ENCODE peak calls at places on chromosome 11, in six cellular contexts. R is cardiac muscle cell, W is GM06990, K is Caco-2, V is B cell, Y is fibroblast of mammary gland. L is an unnamed sample.

GRCh38 chr11:66289548-66290331 is 797 bp upstream of the YIF1A start:
- DNase-seq in R (no peak), W (no peak), K (peak), V (peak), Y (no peak), L (peak)

GRCh38 chr11:21896216-21896615 is 296.7 kb upstream of the ANO5 start:
- DNase-seq in R (no peak), W (no peak), K (no peak), V (no peak), Y (no peak), L (no peak)

GRCh38 chr11:1777737-1778136 is 14.0 kb upstream of the CTSD start:
- DNase-seq in R (no peak), W (no peak), K (no peak), V (no peak), Y (no peak), L (no peak)

GRCh38 chr11:22089609-22090008 is 103.3 kb upstream of the ANO5 start:
- DNase-seq in R (no peak), W (no peak), K (no peak), V (no peak), Y (no peak), L (no peak)

GRCh38 chr11:65928667-65929066 is 9.4 kb downstream of the DRAP1 start:
- DNase-seq in R (no peak), W (no peak), K (no peak), V (no peak), Y (no peak), L (no peak)

GRCh38 chr11:131537196-131537595 is 166.8 kb downstream of the NTM start:
- DNase-seq in R (no peak), W (no peak), K (no peak), V (no peak), Y (no peak), L (no peak)

GRCh38 chr11:23755076-23755475 is 741.8 kb upstream of the LUZP2 start:
- DNase-seq in R (no peak), W (no peak), K (no peak), V (no peak), Y (peak), L (no peak)

GRCh38 chr11:79043726-79044125 is 397.1 kb downstream of the TENM4 start:
- DNase-seq in R (no peak), W (no peak), K (no peak), V (no peak), Y (no peak), L (no peak)

GRCh38 chr11:367956-368413 is 1.3 kb upstream of the B4GALNT4 start:
- DNase-seq in R (no peak), W (no peak), K (no peak), V (peak), Y (no peak), L (no peak)

GRCh38 chr11:98036810-98037209 is 983.9 kb upstream of the CNTN5 start:
- DNase-seq in R (peak), W (no peak), K (no peak), V (no peak), Y (no peak), L (no peak)

GRCh38 chr11:38814670-38815069 is 2216.6 kb upstream of the RAG2 start:
- DNase-seq in R (peak), W (no peak), K (no peak), V (no peak), Y (no peak), L (no peak)

GRCh38 chr11:69427337-69427736 is 54.1 kb upstream of the LINC01488 start:
- DNase-seq in R (no peak), W (no peak), K (peak), V (no peak), Y (no peak), L (no peak)

GRCh38 chr11:93034031-93034430 is 64.6 kb downstream of the MTNR1B start:
- DNase-seq in R (peak), W (no peak), K (no peak), V (no peak), Y (peak), L (no peak)

GRCh38 chr11:76578655-76579046 is 91.9 kb downstream of the LRRC32 start:
- DNase-seq in R (no peak), W (no peak), K (no peak), V (no peak), Y (peak), L (no peak)

GRCh38 chr11:61855939-61856730 is 28.0 kb downstream of the FADS2 start:
- DNase-seq in R (no peak), W (no peak), K (no peak), V (no peak), Y (peak), L (no peak)

GRCh38 chr11:2585566-2586090 is 114.2 kb downstream of the KCNQ1OT1 start:
- DNase-seq in R (no peak), W (no peak), K (no peak), V (no peak), Y (no peak), L (no peak)

GRCh38 chr11:36253238-36253637 is 36.0 kb downstream of the COMMD9 start:
- DNase-seq in R (no peak), W (no peak), K (no peak), V (no peak), Y (no peak), L (no peak)

GRCh38 chr11:133064152-133064877 is 468.0 kb downstream of the OPCML start:
- DNase-seq in R (peak), W (no peak), K (peak), V (no peak), Y (peak), L (peak)

GRCh38 chr11:29214833-29215232 is 802.0 kb downstream of the KCNA4 start:
- DNase-seq in R (peak), W (no peak), K (no peak), V (no peak), Y (peak), L (no peak)

GRCh38 chr11:1933416-1934325 is 13.5 kb upstream of the MRPL23 start:
- DNase-seq in R (no peak), W (no peak), K (no peak), V (no peak), Y (no peak), L (no peak)

GRCh38 chr11:126843096-126843495 is 157.5 kb downstream of the KIRREL3 start:
- DNase-seq in R (no peak), W (no peak), K (no peak), V (no peak), Y (no peak), L (no peak)

GRCh38 chr11:44928807-44929206 is 21.9 kb downstream of the TP53I11 start:
- DNase-seq in R (no peak), W (no peak), K (peak), V (no peak), Y (no peak), L (no peak)

GRCh38 chr11:29963796-29964195 is 53.0 kb downstream of the KCNA4 start:
- DNase-seq in R (no peak), W (no peak), K (no peak), V (no peak), Y (no peak), L (no peak)

GRCh38 chr11:131300304-131300703 is 70.1 kb upstream of the NTM start:
- DNase-seq in R (peak), W (no peak), K (no peak), V (no peak), Y (no peak), L (no peak)

GRCh38 chr11:420911-421321 is 6.1 kb upstream of the SIGIRR start:
- DNase-seq in R (no peak), W (no peak), K (no peak), V (peak), Y (no peak), L (no peak)

GRCh38 chr11:135075740-135076139 is 663.7 kb upstream of the B3GAT1 start:
- DNase-seq in R (peak), W (peak), K (peak), V (no peak), Y (peak), L (peak)

GRCh38 chr11:15551897-15552851 is 437.5 kb downstream of the INSC start:
- DNase-seq in R (no peak), W (no peak), K (no peak), V (no peak), Y (no peak), L (no peak)

GRCh38 chr11:97361812-97362378 is 972.1 kb downstream of the JRKL start:
- DNase-seq in R (peak), W (no peak), K (no peak), V (no peak), Y (peak), L (no peak)

GRCh38 chr11:26777276-26777939 is 55.5 kb upstream of the SLC5A12 start:
- DNase-seq in R (peak), W (no peak), K (no peak), V (no peak), Y (peak), L (no peak)

GRCh38 chr11:88284306-88285057 is 53.1 kb downstream of the CTSC start:
- DNase-seq in R (peak), W (no peak), K (no peak), V (no peak), Y (peak), L (no peak)

GRCh38 chr11:96091476-96091875 is 167.6 kb upstream of the MTMR2 start:
- DNase-seq in R (peak), W (no peak), K (no peak), V (no peak), Y (no peak), L (peak)

GRCh38 chr11:67556244-67556643 is 27.4 kb upstream of the GSTP1 start:
- DNase-seq in R (no peak), W (no peak), K (no peak), V (no peak), Y (no peak), L (no peak)

GRCh38 chr11:35088676-35089075 is 50.3 kb upstream of the CD44 start:
- DNase-seq in R (no peak), W (no peak), K (no peak), V (no peak), Y (no peak), L (no peak)

GRCh38 chr11:76666408-76666807 is 4.1 kb downstream of the LRRC32 start:
- DNase-seq in R (peak), W (peak), K (no peak), V (no peak), Y (peak), L (no peak)

GRCh38 chr11:62592216-62592815 is 993 bp upstream of the TUT1 start:
- DNase-seq in R (no peak), W (no peak), K (no peak), V (no peak), Y (no peak), L (no peak)

GRCh38 chr11:5043385-5043784 is 2.9 kb upstream of the OR52J3 start:
- DNase-seq in R (peak), W (no peak), K (no peak), V (no peak), Y (peak), L (no peak)

DNA sequence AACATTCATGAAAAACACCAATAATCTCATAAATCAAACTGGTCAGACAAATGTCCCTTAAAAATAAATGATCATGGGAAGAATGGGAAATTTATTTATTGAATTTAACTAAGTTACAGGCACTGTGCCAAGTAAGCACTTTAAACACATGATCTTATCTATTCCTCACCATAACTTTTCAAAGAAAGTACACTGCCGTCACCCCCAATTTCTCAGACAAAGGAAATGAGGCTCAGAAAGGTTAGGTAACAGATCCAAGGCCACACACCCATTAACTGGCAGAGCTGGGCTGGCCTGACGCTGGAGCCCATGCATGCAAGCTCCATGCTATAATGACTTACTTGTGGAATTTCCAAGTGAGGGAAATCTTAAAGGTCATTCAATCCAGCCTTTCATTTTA is 12.8 kb downstream of the ABCC8 start:
- DNase-seq in R (no peak), W (no peak), K (no peak), V (no peak), Y (no peak), L (no peak)
- TF ChIP-seq CTCF in R (no peak), W (no peak), K (no peak), V (no peak), Y (no peak), L (no peak)

GRCh38 chr11:32184057-32185055 is 93.5 kb downstream of the RCN1 start:
- DNase-seq in R (peak), W (no peak), K (no peak), V (no peak), Y (no peak), L (no peak)

GRCh38 chr11:32186118-32186517 is 95.2 kb downstream of the RCN1 start:
- DNase-seq in R (no peak), W (no peak), K (no peak), V (no peak), Y (no peak), L (no peak)

GRCh38 chr11:32187106-32187505 is 96.2 kb downstream of the RCN1 start:
- DNase-seq in R (no peak), W (no peak), K (no peak), V (no peak), Y (no peak), L (no peak)

GRCh38 chr11:32183512-32183911 is 92.6 kb downstream of the RCN1 start:
- DNase-seq in R (no peak), W (no peak), K (no peak), V (no peak), Y (no peak), L (no peak)

DNA sequence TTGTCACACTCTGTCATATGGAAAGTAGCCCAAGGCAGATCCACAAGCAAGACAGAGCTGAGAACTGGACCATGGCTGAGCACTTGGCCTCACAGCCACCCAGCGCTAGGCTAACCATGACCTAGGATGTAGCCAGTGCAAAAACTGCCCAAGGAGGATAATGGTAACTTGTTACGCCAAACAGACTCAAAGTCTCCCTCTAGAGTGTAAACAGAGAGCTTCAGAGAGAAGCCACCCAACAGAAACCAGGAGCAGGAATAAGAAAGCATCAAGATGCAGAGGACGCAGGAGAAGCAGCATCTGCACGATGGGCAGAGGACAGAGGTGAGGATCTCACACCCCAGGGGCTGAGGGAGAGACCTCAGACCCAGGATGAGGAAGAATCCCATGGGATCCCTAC is 97.9 kb downstream of the RCN1 start:
- DNase-seq in R (no peak), W (no peak), K (no peak), V (no peak), Y (no peak), L (no peak)
- TF ChIP-seq CTCF in R (peak), W (peak), K (peak), V (no peak), Y (peak), L (no peak)

GRCh38 chr11:120525285-120526085 is 13.9 kb downstream of the GRIK4 start:
- DNase-seq in R (no peak), W (no peak), K (peak), V (no peak), Y (no peak), L (no peak)

GRCh38 chr11:120526241-120526640 is 14.7 kb downstream of the GRIK4 start:
- DNase-seq in R (no peak), W (no peak), K (no peak), V (no peak), Y (no peak), L (no peak)

GRCh38 chr11:120528749-120529148 is 17.2 kb downstream of the GRIK4 start:
- DNase-seq in R (no peak), W (no peak), K (no peak), V (no peak), Y (no peak), L (no peak)

GRCh38 chr11:120529214-120529613 is 17.7 kb downstream of the GRIK4 start:
- DNase-seq in R (no peak), W (no peak), K (no peak), V (no peak), Y (no peak), L (no peak)

GRCh38 chr11:120527111-120527748 is 15.7 kb downstream of the GRIK4 start:
- DNase-seq in R (peak), W (no peak), K (no peak), V (no peak), Y (peak), L (no peak)
- TF ChIP-seq CTCF in R (peak), W (no peak), K (no peak), V (no peak), Y (no peak), L (no peak)

GRCh38 chr11:64164392-64165312 is 1.3 kb downstream of the MACROD1 start:
- DNase-seq in R (no peak), W (no peak), K (no peak), V (peak), Y (no peak), L (no peak)
- TF ChIP-seq CTCF in R (no peak), W (no peak), K (no peak), V (no peak), Y (no peak), L (no peak)

DNA sequence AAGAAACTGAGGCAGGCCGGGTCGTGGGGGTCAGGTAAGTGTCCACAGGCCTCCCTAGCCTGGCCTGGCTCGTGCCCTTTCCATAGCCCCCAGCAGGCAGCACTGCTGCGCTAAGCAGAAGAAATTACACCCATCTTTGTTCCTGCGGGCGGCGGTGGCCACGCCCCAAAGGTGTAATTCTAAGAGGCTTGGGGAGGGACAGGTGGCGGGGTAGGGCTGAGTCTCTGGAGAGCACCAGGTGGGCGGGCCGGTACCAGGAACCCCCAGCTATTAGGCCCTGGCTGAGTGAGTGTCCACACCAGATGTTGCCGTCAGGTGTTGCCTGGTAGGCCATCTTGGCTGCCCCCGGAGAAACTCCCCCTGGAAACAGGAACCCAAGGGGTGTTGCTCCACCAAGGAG is 12.3 kb upstream of the ARAP1 start:
- DNase-seq in R (no peak), W (no peak), K (peak), V (no peak), Y (no peak), L (no peak)
- TF ChIP-seq CTCF in R (no peak), W (no peak), K (peak), V (no peak), Y (no peak), L (no peak)

GRCh38 chr11:111526501-111526900 is 11.9 kb downstream of the HOATZ start:
- DNase-seq in R (peak), W (peak), K (no peak), V (no peak), Y (peak), L (peak)

GRCh38 chr11:111530091-111530490 is 10.4 kb upstream of the LAYN start:
- DNase-seq in R (peak), W (no peak), K (no peak), V (no peak), Y (no peak), L (no peak)

GRCh38 chr11:111531156-111531555 is 9.4 kb upstream of the LAYN start:
- DNase-seq in R (no peak), W (no peak), K (no peak), V (no peak), Y (peak), L (no peak)

GRCh38 chr11:111527279-111527678 is 12.7 kb downstream of the HOATZ start:
- DNase-seq in R (no peak), W (no peak), K (no peak), V (no peak), Y (no peak), L (no peak)

GRCh38 chr11:111528557-111528956 is 12.0 kb upstream of the LAYN start:
- DNase-seq in R (no peak), W (no peak), K (no peak), V (no peak), Y (no peak), L (peak)
- TF ChIP-seq CTCF in R (no peak), W (no peak), K (no peak), V (no peak), Y (peak), L (no peak)

DNA sequence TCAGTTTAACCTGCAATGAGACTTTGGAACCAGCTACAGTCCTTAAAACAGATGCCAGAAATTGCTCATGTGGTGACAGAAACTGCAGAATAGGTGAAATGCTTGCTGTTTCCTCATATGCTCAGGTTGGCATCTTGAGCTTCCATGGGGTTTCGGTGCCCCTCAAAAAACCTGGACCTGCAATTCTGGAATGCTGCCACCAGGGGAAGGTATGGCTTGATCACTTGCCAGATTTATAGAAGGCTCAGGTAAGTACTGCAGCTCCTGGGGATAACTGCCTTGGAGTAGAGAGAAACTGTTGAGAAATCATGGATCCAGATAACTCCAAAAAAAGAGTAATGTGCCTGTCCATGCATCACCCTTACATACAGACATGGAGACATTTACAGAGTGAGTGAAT is 113.0 kb downstream of the CTTN start:
- DNase-seq in R (no peak), W (no peak), K (no peak), V (no peak), Y (no peak), L (no peak)
- TF ChIP-seq CTCF in R (no peak), W (no peak), K (peak), V (no peak), Y (peak), L (no peak)

GRCh38 chr11:118789501-118790356 is 1.2 kb downstream of the DDX6 start:
- DNase-seq in R (peak), W (peak), K (peak), V (no peak), Y (peak), L (no peak)

GRCh38 chr11:118792642-118793124 is 1.7 kb upstream of the DDX6 start:
- DNase-seq in R (peak), W (peak), K (peak), V (peak), Y (peak), L (peak)

GRCh38 chr11:118791961-118792578 is 1.1 kb upstream of the DDX6 start:
- DNase-seq in R (peak), W (peak), K (no peak), V (peak), Y (no peak), L (peak)

GRCh38 chr11:118790357-118791014 is 478 bp downstream of the DDX6 start:
- DNase-seq in R (peak), W (peak), K (no peak), V (peak), Y (peak), L (peak)

GRCh38 chr11:118791015-118791960 is at the start of gene DDX6:
- DNase-seq in R (peak), W (peak), K (peak), V (peak), Y (peak), L (peak)
- TF ChIP-seq CTCF in R (peak), W (peak), K (peak), V (no peak), Y (no peak), L (no peak)